ENCODE peak calls at places on chromosomes 13 and 19, in eight cellular contexts. J is tibial nerve, Q is mucosa of descending colon, P is fibroblast of mammary gland, I is progenitor cell of endocrine pancreas, O is GM23338, Y is neural progenitor cell, R is GM12878. Z is an unnamed sample.
A peak's percentile ranks its signal among the peaks of the same experiment; 100 is the strongest.

GRCh38 chr19:55348317-55349034 is 6.0 kb downstream of the COX6B2 start:
- DNase-seq in I (no peak), Q (no peak), P (no peak), Y (peak; percentile 63), R (no peak), J (no peak), O (peak; percentile 67), Z (no peak)

GRCh38 chr19:33435706-33436359 is 62.3 kb downstream of the CEBPG start:
- DNase-seq in R (no peak), I (no peak), O (no peak), Q (no peak), J (no peak), Y (no peak), P (no peak), Z (no peak)

GRCh38 chr13:97254809-97255208 is 32.7 kb downstream of the MBNL2 start:
- DNase-seq in I (no peak), P (peak; percentile 87), Y (no peak), J (no peak), R (no peak), Q (no peak), O (no peak), Z (no peak)

GRCh38 chr13:59681630-59682311 is 482.0 kb downstream of the DIAPH3 start:
- DNase-seq in I (no peak), Y (no peak), O (no peak), Q (no peak), J (no peak), R (no peak), P (no peak), Z (no peak)

GRCh38 chr13:101634142-101634541 is 181.7 kb downstream of the ITGBL1 start:
- DNase-seq in Q (no peak), O (no peak), R (no peak), Y (no peak), I (no peak), J (no peak), P (no peak), Z (no peak)

GRCh38 chr19:18605546-18606280 is 886 bp downstream of the CRLF1 start:
- DNase-seq in Q (no peak), R (no peak), P (no peak), Y (peak; percentile 47), I (no peak), J (no peak), O (peak; percentile 39), Z (no peak)

GRCh38 chr19:4051175-4052101 is 15.3 kb downstream of the ZBTB7A start:
- DNase-seq in I (no peak), O (no peak), R (no peak), J (no peak), Y (no peak), Q (no peak), P (peak; percentile 81), Z (no peak)

GRCh38 chr13:97274782-97275252 is 52.7 kb downstream of the MBNL2 start:
- DNase-seq in Q (no peak), J (no peak), Y (no peak), I (no peak), O (no peak), R (no peak), P (peak; percentile 80), Z (no peak)

GRCh38 chr19:32345261-32346207 is at the start of gene ZNF507:
- DNase-seq in J (peak; percentile 76), Q (peak; percentile 89), Y (peak; percentile 93), I (peak; percentile 81), R (no peak), P (peak; percentile 65), O (peak; percentile 93), Z (peak; percentile 84)

GRCh38 chr13:41231786-41232185 is 31.6 kb downstream of the MTRF1 start:
- DNase-seq in I (no peak), J (no peak), Y (no peak), O (no peak), P (peak; percentile 21), R (peak; percentile 24), Q (peak; percentile 80), Z (no peak)

GRCh38 chr19:7255119-7255518 is 39.1 kb downstream of the INSR start:
- DNase-seq in Y (no peak), I (no peak), P (no peak), J (no peak), Q (no peak), O (no peak), R (no peak), Z (no peak)

GRCh38 chr13:76764916-76765315 is 121.3 kb downstream of the KCTD12 start:
- DNase-seq in R (no peak), P (no peak), I (no peak), O (no peak), J (no peak), Q (no peak), Y (no peak), Z (no peak)

GRCh38 chr19:40608957-40609356 is 7.8 kb downstream of the LTBP4 start:
- DNase-seq in J (no peak), I (no peak), O (no peak), P (no peak), Y (no peak), R (no peak), Q (no peak), Z (no peak)

GRCh38 chr13:82356667-82357066 is 1525.6 kb downstream of the SLITRK1 start:
- DNase-seq in P (peak; percentile 6), O (peak; percentile 28), Y (peak; percentile 4), I (no peak), R (no peak), J (no peak), Q (no peak), Z (no peak)

GRCh38 chr19:47256688-47257410 is 524 bp downstream of the CCDC9 start:
- DNase-seq in Q (peak; percentile 100), O (peak; percentile 100), J (peak; percentile 100), R (peak; percentile 92), I (peak; percentile 100), P (peak; percentile 98), Y (peak; percentile 100), Z (peak; percentile 99)

GRCh38 chr19:46896076-46896794 is 35.4 kb downstream of the ARHGAP35 start:
- DNase-seq in Q (no peak), J (no peak), Y (no peak), I (no peak), P (no peak), O (no peak), R (no peak), Z (no peak)

GRCh38 chr19:7113233-7113632 is 43.7 kb downstream of the ZNF557 start:
- DNase-seq in Q (no peak), J (no peak), P (no peak), R (no peak), Y (no peak), O (peak; percentile 15), I (no peak), Z (no peak)

GRCh38 chr13:51645154-51645650 is 60.9 kb downstream of the WDFY2 start:
- DNase-seq in Y (no peak), Q (no peak), O (peak; percentile 65), J (no peak), I (no peak), R (no peak), P (peak; percentile 85), Z (no peak)

GRCh38 chr19:8210660-8211101 is 1.5 kb downstream of the CERS4 start:
- DNase-seq in I (no peak), Y (no peak), Q (no peak), R (no peak), O (no peak), J (no peak), P (no peak), Z (no peak)

GRCh38 chr19:10021446-10021845 is 8.2 kb downstream of the RDH8 start:
- DNase-seq in Q (no peak), J (no peak), R (no peak), I (no peak), P (no peak), Y (no peak), O (no peak), Z (no peak)

DNA sequence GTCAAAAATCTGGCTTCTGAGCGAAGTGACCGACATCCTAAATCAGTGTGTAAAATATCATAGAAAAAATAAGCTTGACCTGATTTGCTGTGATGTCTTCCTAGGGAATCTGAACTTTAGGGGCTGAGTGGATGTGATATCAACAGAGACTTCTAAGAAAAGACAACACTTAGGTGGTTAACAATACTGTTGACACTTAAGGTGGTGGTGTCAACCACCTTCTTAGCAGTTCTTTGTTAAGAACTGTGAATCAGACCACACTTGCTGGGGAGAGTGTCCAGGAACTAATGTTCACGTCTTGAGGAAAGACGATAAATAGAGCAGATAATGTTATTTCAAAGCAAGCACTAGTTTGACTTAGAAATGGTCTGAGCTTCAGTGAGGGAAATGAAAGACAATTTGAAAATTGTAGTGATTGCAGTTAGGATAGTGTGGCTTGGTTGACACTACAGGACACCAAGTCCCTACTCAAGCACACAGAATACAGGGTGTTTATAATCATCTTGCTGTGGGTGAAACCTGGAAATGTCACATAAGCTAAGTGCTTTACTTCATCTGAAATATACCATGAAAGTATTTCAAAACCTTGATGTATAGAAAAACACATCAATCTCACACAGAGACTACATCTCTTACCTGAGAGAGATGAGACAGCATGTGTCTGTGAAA is 1936.5 kb downstream of the PCDH9 start:
- DNase-seq in Y (no peak), Q (no peak), R (no peak), I (no peak), J (no peak), P (no peak), O (no peak), Z (no peak)
- TF ChIP-seq CTCF in Y (no peak), Q (no peak), R (no peak), I (no peak), J (no peak), P (no peak), O (no peak), Z (no peak)

DNA sequence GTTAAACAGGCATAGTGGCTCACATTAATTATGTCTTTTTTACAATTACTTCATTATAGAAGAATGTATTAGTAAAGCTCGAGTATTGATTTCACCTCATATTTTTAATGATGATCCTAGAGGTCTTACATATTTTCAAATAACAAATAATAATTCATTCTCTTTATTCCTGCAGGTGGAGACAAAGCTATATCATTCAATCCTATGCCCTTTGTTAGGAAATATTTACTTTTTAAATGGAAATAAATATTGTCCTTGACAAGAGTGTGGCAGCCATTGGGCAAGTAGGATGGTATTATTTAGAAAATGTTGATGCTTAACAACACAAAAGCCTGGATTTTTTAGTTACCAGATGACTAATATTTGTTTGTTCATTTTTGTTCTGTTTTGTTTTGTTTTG is 127.6 kb downstream of the COG6 start:
- DNase-seq in O (no peak), P (peak; percentile 28), Y (no peak), Q (no peak), R (no peak), I (no peak), J (no peak), Z (no peak)
- TF ChIP-seq CTCF in O (no peak), P (peak; percentile 17), Y (no peak), Q (no peak), R (no peak), I (no peak), J (no peak), Z (no peak)

DNA sequence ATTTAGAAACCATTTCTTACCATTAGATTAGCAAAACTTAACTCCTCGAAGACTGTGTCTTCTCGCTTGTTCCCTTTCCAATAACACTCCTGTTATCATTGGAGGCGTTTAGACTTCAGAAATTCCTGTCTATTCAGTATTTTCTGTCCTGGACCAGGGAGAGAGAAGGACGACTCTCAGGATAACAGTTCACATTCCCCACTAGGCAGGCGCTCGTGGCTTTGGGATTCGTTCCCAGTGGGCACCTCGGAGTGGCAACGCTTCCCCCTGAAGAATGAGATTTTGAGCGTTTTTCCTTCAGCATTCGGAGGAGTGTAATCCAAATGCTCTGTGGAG is 429 bp upstream of the ZNF225 start:
- DNase-seq in O (peak; percentile 2), P (no peak), I (no peak), J (no peak), R (no peak), Y (no peak), Q (no peak), Z (no peak)
- TF ChIP-seq CTCF in O (no peak), P (no peak), I (no peak), J (no peak), R (no peak), Y (no peak), Q (no peak), Z (no peak)

GRCh38 chr13:38697628-38698333 is 10.9 kb downstream of the FREM2 start:
- DNase-seq in Q (no peak), J (no peak), I (no peak), O (peak; percentile 56), Y (peak; percentile 31), R (no peak), P (peak; percentile 7), Z (no peak)
- TF ChIP-seq CTCF in Q (no peak), J (no peak), I (peak; percentile 22), O (peak; percentile 20), Y (no peak), R (no peak), P (no peak), Z (no peak)